ENCODE peak calls at places on chromosomes 1 and 21, in ten cellular contexts. One of them, this sample, is unnamed.

GRCh38 chr21:16678479-16678878 is 834.4 kb upstream of the CXADR start:
- DNase-seq in psoas muscle: no peak
- DNase-seq in adrenal gland: no peak
- DNase-seq in coronary artery: no peak
- DNase-seq in fibroblast of lung: no peak
- DNase-seq in AG04450: no peak
- DNase-seq in tibial artery: no peak
- DNase-seq in transverse colon: no peak
- DNase-seq in ovary: no peak
- DNase-seq in CD8-positive, alpha-beta memory T cell: no peak
- DNase-seq in this sample: no peak

GRCh38 chr1:150764617-150765090 is 924 bp downstream of the CTSS start:
- DNase-seq in psoas muscle: no peak
- DNase-seq in adrenal gland: no peak
- DNase-seq in coronary artery: no peak
- DNase-seq in fibroblast of lung: peak
- DNase-seq in AG04450: peak
- DNase-seq in tibial artery: no peak
- DNase-seq in transverse colon: no peak
- DNase-seq in ovary: no peak
- DNase-seq in CD8-positive, alpha-beta memory T cell: no peak
- DNase-seq in this sample: no peak

GRCh38 chr1:107004421-107004820 is 52.1 kb upstream of the PRMT6 start:
- DNase-seq in psoas muscle: no peak
- DNase-seq in adrenal gland: no peak
- DNase-seq in coronary artery: no peak
- DNase-seq in fibroblast of lung: peak
- DNase-seq in AG04450: no peak
- DNase-seq in tibial artery: no peak
- DNase-seq in transverse colon: no peak
- DNase-seq in ovary: no peak
- DNase-seq in CD8-positive, alpha-beta memory T cell: no peak
- DNase-seq in this sample: no peak

GRCh38 chr1:153431427-153431826 is 15.1 kb downstream of the S100A7A start:
- DNase-seq in psoas muscle: no peak
- DNase-seq in adrenal gland: no peak
- DNase-seq in coronary artery: peak
- DNase-seq in fibroblast of lung: no peak
- DNase-seq in AG04450: no peak
- DNase-seq in tibial artery: no peak
- DNase-seq in transverse colon: no peak
- DNase-seq in ovary: no peak
- DNase-seq in CD8-positive, alpha-beta memory T cell: no peak
- DNase-seq in this sample: no peak

GRCh38 chr1:164226977-164227376 is 332.0 kb upstream of the PBX1 start:
- DNase-seq in psoas muscle: no peak
- DNase-seq in adrenal gland: no peak
- DNase-seq in coronary artery: no peak
- DNase-seq in fibroblast of lung: no peak
- DNase-seq in AG04450: no peak
- DNase-seq in tibial artery: no peak
- DNase-seq in transverse colon: no peak
- DNase-seq in ovary: no peak
- DNase-seq in CD8-positive, alpha-beta memory T cell: no peak
- DNase-seq in this sample: no peak

GRCh38 chr21:34935452-34935851 is 113.7 kb downstream of the RUNX1 start:
- DNase-seq in psoas muscle: no peak
- DNase-seq in adrenal gland: no peak
- DNase-seq in coronary artery: no peak
- DNase-seq in fibroblast of lung: no peak
- DNase-seq in AG04450: no peak
- DNase-seq in tibial artery: no peak
- DNase-seq in transverse colon: no peak
- DNase-seq in ovary: no peak
- DNase-seq in CD8-positive, alpha-beta memory T cell: no peak
- DNase-seq in this sample: no peak

GRCh38 chr1:59645893-59646292 is 168.9 kb upstream of the HOOK1 start:
- DNase-seq in psoas muscle: no peak
- DNase-seq in adrenal gland: no peak
- DNase-seq in coronary artery: no peak
- DNase-seq in fibroblast of lung: peak
- DNase-seq in AG04450: peak
- DNase-seq in tibial artery: no peak
- DNase-seq in transverse colon: no peak
- DNase-seq in ovary: peak
- DNase-seq in CD8-positive, alpha-beta memory T cell: no peak
- DNase-seq in this sample: no peak

GRCh38 chr1:86500731-86501130 is 32.0 kb downstream of the CLCA1 start:
- DNase-seq in psoas muscle: no peak
- DNase-seq in adrenal gland: no peak
- DNase-seq in coronary artery: no peak
- DNase-seq in fibroblast of lung: peak
- DNase-seq in AG04450: no peak
- DNase-seq in tibial artery: no peak
- DNase-seq in transverse colon: no peak
- DNase-seq in ovary: no peak
- DNase-seq in CD8-positive, alpha-beta memory T cell: no peak
- DNase-seq in this sample: no peak

GRCh38 chr1:180167021-180167701 is 12.5 kb downstream of the QSOX1 start:
- DNase-seq in psoas muscle: no peak
- DNase-seq in adrenal gland: peak
- DNase-seq in coronary artery: no peak
- DNase-seq in fibroblast of lung: no peak
- DNase-seq in AG04450: no peak
- DNase-seq in tibial artery: no peak
- DNase-seq in transverse colon: no peak
- DNase-seq in ovary: peak
- DNase-seq in CD8-positive, alpha-beta memory T cell: no peak
- DNase-seq in this sample: no peak

GRCh38 chr1:11142618-11143391 is 43.1 kb upstream of the EXOSC10 start:
- DNase-seq in psoas muscle: no peak
- DNase-seq in adrenal gland: no peak
- DNase-seq in coronary artery: no peak
- DNase-seq in fibroblast of lung: peak
- DNase-seq in AG04450: no peak
- DNase-seq in tibial artery: no peak
- DNase-seq in transverse colon: no peak
- DNase-seq in ovary: no peak
- DNase-seq in CD8-positive, alpha-beta memory T cell: no peak
- DNase-seq in this sample: no peak

GRCh38 chr1:198935371-198935921 is 296.6 kb downstream of the PTPRC start:
- DNase-seq in psoas muscle: peak
- DNase-seq in adrenal gland: peak
- DNase-seq in coronary artery: no peak
- DNase-seq in fibroblast of lung: peak
- DNase-seq in AG04450: peak
- DNase-seq in tibial artery: peak
- DNase-seq in transverse colon: peak
- DNase-seq in ovary: peak
- DNase-seq in CD8-positive, alpha-beta memory T cell: peak
- DNase-seq in this sample: peak

GRCh38 chr21:29245104-29245643 is 53.5 kb upstream of the BACH1 start:
- DNase-seq in psoas muscle: no peak
- DNase-seq in adrenal gland: no peak
- DNase-seq in coronary artery: no peak
- DNase-seq in fibroblast of lung: no peak
- DNase-seq in AG04450: no peak
- DNase-seq in tibial artery: no peak
- DNase-seq in transverse colon: no peak
- DNase-seq in ovary: no peak
- DNase-seq in CD8-positive, alpha-beta memory T cell: no peak
- DNase-seq in this sample: no peak

GRCh38 chr1:218661411-218661810 is 316.3 kb downstream of the TGFB2 start:
- DNase-seq in psoas muscle: no peak
- DNase-seq in adrenal gland: no peak
- DNase-seq in coronary artery: no peak
- DNase-seq in fibroblast of lung: no peak
- DNase-seq in AG04450: no peak
- DNase-seq in tibial artery: no peak
- DNase-seq in transverse colon: no peak
- DNase-seq in ovary: no peak
- DNase-seq in CD8-positive, alpha-beta memory T cell: no peak
- DNase-seq in this sample: no peak

GRCh38 chr1:218658899-218659298 is 313.8 kb downstream of the TGFB2 start:
- DNase-seq in psoas muscle: no peak
- DNase-seq in adrenal gland: no peak
- DNase-seq in coronary artery: no peak
- DNase-seq in fibroblast of lung: peak
- DNase-seq in AG04450: peak
- DNase-seq in tibial artery: no peak
- DNase-seq in transverse colon: no peak
- DNase-seq in ovary: no peak
- DNase-seq in CD8-positive, alpha-beta memory T cell: no peak
- DNase-seq in this sample: no peak

GRCh38 chr1:218660678-218661053 is 315.5 kb downstream of the TGFB2 start:
- DNase-seq in psoas muscle: no peak
- DNase-seq in adrenal gland: no peak
- DNase-seq in coronary artery: no peak
- DNase-seq in fibroblast of lung: peak
- DNase-seq in AG04450: no peak
- DNase-seq in tibial artery: no peak
- DNase-seq in transverse colon: no peak
- DNase-seq in ovary: no peak
- DNase-seq in CD8-positive, alpha-beta memory T cell: no peak
- DNase-seq in this sample: no peak

GRCh38 chr1:218658294-218658693 is 313.2 kb downstream of the TGFB2 start:
- DNase-seq in psoas muscle: no peak
- DNase-seq in adrenal gland: no peak
- DNase-seq in coronary artery: no peak
- DNase-seq in fibroblast of lung: no peak
- DNase-seq in AG04450: no peak
- DNase-seq in tibial artery: no peak
- DNase-seq in transverse colon: no peak
- DNase-seq in ovary: no peak
- DNase-seq in CD8-positive, alpha-beta memory T cell: no peak
- DNase-seq in this sample: no peak

GRCh38 chr1:218659911-218660677 is 315.0 kb downstream of the TGFB2 start:
- DNase-seq in psoas muscle: no peak
- DNase-seq in adrenal gland: no peak
- DNase-seq in coronary artery: no peak
- DNase-seq in fibroblast of lung: no peak
- DNase-seq in AG04450: no peak
- DNase-seq in tibial artery: no peak
- DNase-seq in transverse colon: no peak
- DNase-seq in ovary: no peak
- DNase-seq in CD8-positive, alpha-beta memory T cell: no peak
- DNase-seq in this sample: no peak
- H3K27ac ChIP-seq in psoas muscle: no peak
- H3K27ac ChIP-seq in adrenal gland: no peak
- H3K27ac ChIP-seq in coronary artery: peak
- H3K27ac ChIP-seq in fibroblast of lung: no peak
- H3K27ac ChIP-seq in AG04450: no peak
- H3K27ac ChIP-seq in tibial artery: peak
- H3K27ac ChIP-seq in transverse colon: no peak
- H3K27ac ChIP-seq in ovary: no peak
- H3K27ac ChIP-seq in CD8-positive, alpha-beta memory T cell: no peak
- H3K27ac ChIP-seq in this sample: no peak

DNA sequence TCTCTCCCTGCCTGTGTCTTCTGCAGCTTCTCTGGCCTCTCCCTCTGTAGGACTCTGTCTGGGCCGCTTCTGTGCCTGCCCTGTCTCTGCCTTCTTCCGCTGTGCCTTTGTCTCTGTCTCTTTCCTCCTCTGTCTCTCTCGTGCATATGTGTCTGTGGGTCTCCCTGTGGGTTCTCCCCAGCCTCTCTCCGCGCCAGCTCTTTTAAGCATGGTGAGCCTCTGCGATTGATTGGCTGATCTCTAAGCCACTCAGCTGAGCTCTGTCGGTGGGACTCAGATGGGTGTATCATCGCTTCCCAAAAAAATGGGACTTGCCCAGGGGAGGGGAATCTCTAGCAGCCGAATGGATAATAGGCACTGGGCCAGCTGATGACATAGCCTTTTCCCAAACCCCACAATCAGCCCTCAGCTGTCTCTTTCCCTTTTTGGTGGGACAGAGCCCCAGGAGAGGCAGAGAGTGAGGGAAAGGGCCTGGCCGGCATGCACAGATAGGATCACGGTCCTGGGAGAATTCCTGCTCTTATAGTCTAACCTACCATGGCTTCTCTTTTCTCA is at the start of gene ADAMTS4:
- DNase-seq in psoas muscle: peak
- DNase-seq in adrenal gland: peak
- DNase-seq in coronary artery: peak
- DNase-seq in fibroblast of lung: peak
- DNase-seq in AG04450: peak
- DNase-seq in tibial artery: peak
- DNase-seq in transverse colon: peak
- DNase-seq in ovary: peak
- DNase-seq in CD8-positive, alpha-beta memory T cell: no peak
- DNase-seq in this sample: peak
- H3K27ac ChIP-seq in psoas muscle: peak
- H3K27ac ChIP-seq in adrenal gland: peak
- H3K27ac ChIP-seq in coronary artery: peak
- H3K27ac ChIP-seq in fibroblast of lung: peak
- H3K27ac ChIP-seq in AG04450: peak
- H3K27ac ChIP-seq in tibial artery: peak
- H3K27ac ChIP-seq in transverse colon: peak
- H3K27ac ChIP-seq in ovary: peak
- H3K27ac ChIP-seq in CD8-positive, alpha-beta memory T cell: peak
- H3K27ac ChIP-seq in this sample: peak

GRCh38 chr1:94044290-94044790 is 76.6 kb downstream of the ABCA4 start:
- DNase-seq in psoas muscle: peak
- DNase-seq in adrenal gland: peak
- DNase-seq in coronary artery: no peak
- DNase-seq in fibroblast of lung: no peak
- DNase-seq in AG04450: no peak
- DNase-seq in tibial artery: peak
- DNase-seq in transverse colon: peak
- DNase-seq in ovary: no peak
- DNase-seq in CD8-positive, alpha-beta memory T cell: no peak
- DNase-seq in this sample: peak
- H3K27ac ChIP-seq in psoas muscle: peak
- H3K27ac ChIP-seq in adrenal gland: peak
- H3K27ac ChIP-seq in coronary artery: peak
- H3K27ac ChIP-seq in fibroblast of lung: no peak
- H3K27ac ChIP-seq in AG04450: peak
- H3K27ac ChIP-seq in tibial artery: peak
- H3K27ac ChIP-seq in transverse colon: peak
- H3K27ac ChIP-seq in ovary: no peak
- H3K27ac ChIP-seq in CD8-positive, alpha-beta memory T cell: no peak
- H3K27ac ChIP-seq in this sample: peak

DNA sequence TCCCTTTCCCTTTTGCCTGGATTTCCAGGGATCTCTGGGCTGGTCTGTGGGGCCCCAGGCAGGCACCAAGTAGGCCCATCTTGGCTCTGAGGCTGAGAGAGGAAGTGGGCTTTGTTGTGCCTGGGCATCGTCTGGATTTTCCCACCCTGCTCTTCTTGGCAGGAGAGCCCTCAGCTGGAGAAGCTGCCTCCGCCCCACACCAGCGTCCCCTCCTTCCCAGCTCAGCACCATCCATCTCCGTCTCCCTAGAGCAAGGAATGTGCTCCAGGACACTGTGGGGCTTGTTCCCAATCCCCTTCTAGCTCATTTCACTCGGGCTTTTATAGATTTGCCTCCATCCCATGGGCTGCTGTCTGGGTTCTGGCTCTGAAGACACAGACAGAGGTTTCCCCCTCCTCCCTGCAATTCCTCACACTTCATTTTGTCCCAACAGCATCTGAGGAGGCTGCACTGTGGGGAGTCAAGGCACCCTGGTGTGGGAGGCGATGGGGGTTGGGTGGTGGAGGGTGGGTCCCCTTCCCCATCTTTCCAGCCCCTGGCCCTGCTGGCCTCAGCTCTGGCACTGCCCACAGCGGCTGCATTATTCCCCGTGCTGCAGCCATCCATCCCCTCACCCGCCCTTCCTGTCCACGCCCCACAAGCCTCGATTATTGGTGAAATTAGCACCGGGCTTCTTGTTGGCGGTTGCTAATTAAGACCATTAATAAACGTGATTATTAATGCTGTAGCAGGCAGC is 21.6 kb downstream of the RHBG start:
- DNase-seq in psoas muscle: no peak
- DNase-seq in adrenal gland: no peak
- DNase-seq in coronary artery: no peak
- DNase-seq in fibroblast of lung: no peak
- DNase-seq in AG04450: no peak
- DNase-seq in tibial artery: no peak
- DNase-seq in transverse colon: no peak
- DNase-seq in ovary: no peak
- DNase-seq in CD8-positive, alpha-beta memory T cell: no peak
- DNase-seq in this sample: peak
- H3K27ac ChIP-seq in psoas muscle: no peak
- H3K27ac ChIP-seq in adrenal gland: no peak
- H3K27ac ChIP-seq in coronary artery: no peak
- H3K27ac ChIP-seq in fibroblast of lung: no peak
- H3K27ac ChIP-seq in AG04450: no peak
- H3K27ac ChIP-seq in tibial artery: no peak
- H3K27ac ChIP-seq in transverse colon: no peak
- H3K27ac ChIP-seq in ovary: no peak
- H3K27ac ChIP-seq in CD8-positive, alpha-beta memory T cell: no peak
- H3K27ac ChIP-seq in this sample: peak

This sample was measured in caudate nucleus.